ENCODE peak calls at places on chromosomes 4 and X, in ten cellular contexts. V is A673, S is fibroblast of lung, R is uterus, M is spleen, F is AG04450, Z is heart right ventricle, B is HCT116, I is astrocyte, U is left ventricle myocardium inferior. K is an unnamed sample.

GRCh38 chrX:22135994-22136684 is 104.0 kb downstream of the PHEX start:
- DNase-seq in V (peak), S (peak), R (peak), M (no peak), F (no peak), Z (no peak), B (peak), I (peak), U (no peak), K (no peak)

GRCh38 chr4:150152764-150153163 is 74.5 kb downstream of the DCLK2 start:
- DNase-seq in V (peak), S (peak), R (no peak), M (no peak), F (no peak), Z (no peak), B (no peak), I (peak), U (no peak), K (no peak)

GRCh38 chr4:57231781-57232180 is 121.6 kb upstream of the IGFBP7 start:
- DNase-seq in V (no peak), S (peak), R (no peak), M (no peak), F (no peak), Z (no peak), B (no peak), I (no peak), U (no peak), K (no peak)

GRCh38 chrX:20362268-20363002 is 95.7 kb upstream of the RPS6KA3 start:
- DNase-seq in V (no peak), S (peak), R (no peak), M (no peak), F (no peak), Z (no peak), B (no peak), I (peak), U (no peak), K (no peak)

GRCh38 chr4:109033993-109034392 is 268.5 kb downstream of the COL25A1 start:
- DNase-seq in V (no peak), S (no peak), R (no peak), M (no peak), F (no peak), Z (no peak), B (no peak), I (no peak), U (no peak), K (no peak)

GRCh38 chr4:150625033-150625432 is 43.1 kb downstream of the MAB21L2 start:
- DNase-seq in V (no peak), S (no peak), R (no peak), M (no peak), F (no peak), Z (no peak), B (no peak), I (no peak), U (no peak), K (no peak)

GRCh38 chrX:151687635-151688034 is 7.6 kb upstream of the PRRG3 start:
- DNase-seq in V (no peak), S (no peak), R (no peak), M (no peak), F (no peak), Z (no peak), B (no peak), I (no peak), U (no peak), K (no peak)

GRCh38 chr4:158314756-158315487 is 104.6 kb downstream of the TMEM144 start:
- DNase-seq in V (no peak), S (peak), R (no peak), M (no peak), F (peak), Z (no peak), B (no peak), I (peak), U (no peak), K (no peak)

GRCh38 chrX:68941385-68941952 is 112.6 kb downstream of the EFNB1 start:
- DNase-seq in V (no peak), S (peak), R (no peak), M (peak), F (no peak), Z (no peak), B (no peak), I (peak), U (no peak), K (no peak)

GRCh38 chr4:153616005-153616555 is 68.0 kb upstream of the TLR2 start:
- DNase-seq in V (no peak), S (no peak), R (no peak), M (peak), F (no peak), Z (no peak), B (no peak), I (no peak), U (no peak), K (no peak)

GRCh38 chr4:177802665-177803064 is 360.4 kb upstream of the AGA start:
- DNase-seq in V (no peak), S (peak), R (no peak), M (no peak), F (no peak), Z (no peak), B (no peak), I (no peak), U (no peak), K (no peak)

GRCh38 chr4:680565-680930 is 6.2 kb downstream of the MYL5 start:
- DNase-seq in V (no peak), S (no peak), R (no peak), M (peak), F (no peak), Z (no peak), B (no peak), I (no peak), U (no peak), K (peak)

GRCh38 chr4:112881842-112882241 is 167.6 kb upstream of the ANK2 start:
- DNase-seq in V (peak), S (no peak), R (peak), M (no peak), F (no peak), Z (no peak), B (no peak), I (no peak), U (no peak), K (no peak)

GRCh38 chrX:22095306-22095705 is 63.2 kb downstream of the PHEX start:
- DNase-seq in V (no peak), S (peak), R (peak), M (no peak), F (no peak), Z (no peak), B (no peak), I (peak), U (peak), K (peak)

GRCh38 chr4:112515278-112516075 is 503 bp downstream of the NEUROG2 start:
- DNase-seq in V (peak), S (no peak), R (no peak), M (no peak), F (no peak), Z (peak), B (no peak), I (peak), U (no peak), K (no peak)

GRCh38 chrX:2894885-2895292 is 34.2 kb downstream of the ARSD start:
- DNase-seq in V (peak), S (peak), R (peak), M (no peak), F (peak), Z (no peak), B (no peak), I (peak), U (no peak), K (no peak)

GRCh38 chrX:24553016-24553415 is 87.9 kb downstream of the PDK3 start:
- DNase-seq in V (peak), S (peak), R (no peak), M (no peak), F (no peak), Z (no peak), B (no peak), I (no peak), U (no peak), K (no peak)

GRCh38 chr4:48693856-48694574 is 86.1 kb downstream of the FRYL start:
- DNase-seq in V (no peak), S (no peak), R (no peak), M (no peak), F (no peak), Z (no peak), B (no peak), I (no peak), U (no peak), K (no peak)

GRCh38 chr4:134546279-134546678 is 344.7 kb upstream of the PABPC4L start:
- DNase-seq in V (no peak), S (no peak), R (no peak), M (no peak), F (no peak), Z (no peak), B (no peak), I (no peak), U (no peak), K (no peak)

GRCh38 chr4:119394826-119395225 is 72.9 kb upstream of the FABP2 start:
- DNase-seq in V (no peak), S (no peak), R (no peak), M (no peak), F (no peak), Z (no peak), B (no peak), I (no peak), U (no peak), K (no peak)

GRCh38 chr4:145735330-145735638 is 55.3 kb downstream of the C4orf51 start:
- DNase-seq in V (no peak), S (peak), R (peak), M (no peak), F (peak), Z (no peak), B (no peak), I (peak), U (no peak), K (no peak)

GRCh38 chr4:126386512-126386911 is 1071.8 kb downstream of the FAT4 start:
- DNase-seq in V (no peak), S (no peak), R (no peak), M (no peak), F (no peak), Z (no peak), B (no peak), I (peak), U (no peak), K (no peak)

GRCh38 chr4:19025031-19025430 is 1003.5 kb upstream of the LCORL start:
- DNase-seq in V (no peak), S (no peak), R (no peak), M (no peak), F (no peak), Z (no peak), B (no peak), I (peak), U (no peak), K (no peak)

GRCh38 chr4:38670939-38671593 is 7.1 kb downstream of the KLF3 start:
- DNase-seq in V (no peak), S (no peak), R (no peak), M (no peak), F (no peak), Z (no peak), B (no peak), I (no peak), U (no peak), K (no peak)

GRCh38 chrX:100645106-100645505 is 1.1 kb downstream of the SRPX2 start:
- DNase-seq in V (no peak), S (no peak), R (no peak), M (no peak), F (no peak), Z (no peak), B (no peak), I (peak), U (no peak), K (no peak)

GRCh38 chr4:106690487-106690886 is 321.9 kb upstream of the GIMD1 start:
- DNase-seq in V (peak), S (peak), R (no peak), M (no peak), F (no peak), Z (no peak), B (no peak), I (peak), U (no peak), K (no peak)

GRCh38 chrX:39894626-39895025 is 203.1 kb downstream of the BCOR start:
- DNase-seq in V (peak), S (no peak), R (no peak), M (no peak), F (no peak), Z (no peak), B (no peak), I (no peak), U (no peak), K (no peak)

GRCh38 chr4:77095101-77095826 is 19.5 kb upstream of the CCNI start:
- DNase-seq in V (peak), S (peak), R (peak), M (peak), F (peak), Z (peak), B (peak), I (no peak), U (peak), K (peak)
- H3K27ac ChIP-seq in V (no peak), S (no peak), R (peak), M (no peak), F (no peak), Z (no peak), B (no peak), I (no peak), U (no peak), K (no peak)

DNA sequence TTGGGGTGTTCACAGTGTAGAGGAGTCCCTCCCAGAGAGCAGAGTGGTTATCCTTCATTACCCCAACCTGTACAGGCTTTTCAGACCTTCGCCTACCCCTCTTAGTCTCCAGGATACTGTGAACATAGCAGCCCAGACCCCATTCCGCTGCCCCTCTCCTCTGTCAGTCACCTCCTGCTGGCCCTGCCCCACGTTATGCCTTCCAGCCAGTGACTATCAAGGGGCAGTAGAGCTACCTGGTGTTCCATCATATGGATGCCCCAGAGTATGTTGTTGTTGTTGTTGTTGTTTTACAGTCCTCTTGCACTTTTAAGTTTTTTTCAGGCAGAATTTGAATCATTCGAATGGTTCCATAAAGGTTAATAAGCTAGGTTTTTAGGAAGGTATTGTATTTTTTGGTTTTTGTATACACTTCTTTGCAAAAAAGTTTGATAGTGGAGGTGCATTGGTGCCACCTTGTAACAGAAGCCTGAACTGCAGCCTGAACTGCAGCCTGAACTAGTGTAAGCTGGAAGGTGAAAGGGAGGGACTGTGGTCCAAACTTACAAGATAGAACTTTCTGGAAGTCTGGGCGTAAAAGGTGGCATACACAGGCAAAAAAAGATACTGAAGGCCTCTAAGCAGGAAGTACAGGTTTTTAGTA is 101.4 kb upstream of the RAB40AL start:
- DNase-seq in V (peak), S (peak), R (no peak), M (no peak), F (no peak), Z (no peak), B (no peak), I (no peak), U (no peak), K (no peak)
- TF ChIP-seq CTCF in V (peak), S (peak), R (peak), M (peak), F (peak), Z (peak), B (peak), I (peak), U (peak), K (peak)

DNA sequence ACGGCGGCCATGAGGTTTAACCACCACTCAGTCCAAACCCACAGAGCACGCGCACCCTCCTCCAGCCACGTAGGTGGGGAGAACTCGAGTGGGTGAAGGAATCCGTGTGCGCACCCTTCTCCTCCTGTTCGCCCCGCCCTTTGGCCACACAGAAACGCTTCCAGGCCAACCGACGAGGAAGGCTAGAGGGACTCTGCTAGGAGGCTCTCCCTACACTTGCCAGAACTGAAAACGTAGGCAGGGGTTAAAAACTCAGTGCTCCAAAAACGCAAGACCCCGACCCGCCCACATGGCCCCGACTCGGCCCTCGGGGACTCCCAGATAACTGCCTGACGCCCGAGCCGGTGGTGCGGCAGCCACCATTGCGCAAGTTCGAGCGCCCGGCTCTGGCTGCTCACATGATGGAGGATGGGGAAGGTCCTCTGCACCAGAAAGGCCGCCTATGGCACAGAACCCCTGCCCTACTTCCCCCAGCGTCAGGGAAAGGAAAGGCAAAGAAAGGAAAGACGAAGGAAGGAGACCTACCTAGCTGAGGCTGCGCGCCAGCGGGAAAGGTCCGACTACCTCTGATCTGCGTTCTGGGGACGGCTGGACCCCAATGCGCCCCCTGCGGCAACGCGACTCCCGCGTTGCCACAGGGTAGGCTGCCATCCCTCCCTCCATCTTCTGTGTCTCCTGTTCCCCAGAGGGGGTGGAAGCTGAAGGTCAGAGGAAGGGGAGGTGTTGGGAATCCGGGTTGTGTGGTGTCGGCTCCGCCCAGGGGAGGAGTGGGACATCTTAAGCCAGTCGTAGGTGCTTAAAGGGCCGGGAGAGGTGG is 201.9 kb upstream of the AGTR2 start:
- DNase-seq in V (no peak), S (peak), R (no peak), M (no peak), F (no peak), Z (peak), B (peak), I (peak), U (peak), K (peak)
- H3K4me3 ChIP-seq in V (no peak), S (peak), R (peak), M (peak), F (no peak), Z (peak), B (peak), I (peak), U (peak), K (peak)

DNA sequence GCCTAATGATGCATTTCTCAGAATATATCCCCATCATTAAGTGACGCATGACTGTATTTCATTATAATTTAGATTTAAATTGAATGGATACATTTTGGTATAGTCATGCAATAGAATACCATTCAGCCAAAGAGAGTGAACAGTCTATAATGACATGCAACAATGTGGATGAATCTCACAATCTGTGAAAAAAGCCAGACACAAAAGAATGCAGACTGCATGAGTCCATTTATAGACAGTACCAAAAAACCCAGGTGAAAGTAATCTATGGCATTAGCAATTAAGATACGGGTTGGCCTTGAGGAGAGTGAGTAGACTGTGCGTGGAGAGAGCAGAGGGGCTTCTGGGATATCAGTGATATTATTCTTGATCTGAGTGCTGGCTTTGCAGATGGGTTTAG is 239.7 kb upstream of the PGRMC2 start:
- DNase-seq in V (no peak), S (no peak), R (no peak), M (no peak), F (no peak), Z (no peak), B (no peak), I (peak), U (no peak), K (no peak)
- H3K27ac ChIP-seq in V (no peak), S (peak), R (no peak), M (no peak), F (no peak), Z (no peak), B (no peak), I (peak), U (peak), K (no peak)

DNA sequence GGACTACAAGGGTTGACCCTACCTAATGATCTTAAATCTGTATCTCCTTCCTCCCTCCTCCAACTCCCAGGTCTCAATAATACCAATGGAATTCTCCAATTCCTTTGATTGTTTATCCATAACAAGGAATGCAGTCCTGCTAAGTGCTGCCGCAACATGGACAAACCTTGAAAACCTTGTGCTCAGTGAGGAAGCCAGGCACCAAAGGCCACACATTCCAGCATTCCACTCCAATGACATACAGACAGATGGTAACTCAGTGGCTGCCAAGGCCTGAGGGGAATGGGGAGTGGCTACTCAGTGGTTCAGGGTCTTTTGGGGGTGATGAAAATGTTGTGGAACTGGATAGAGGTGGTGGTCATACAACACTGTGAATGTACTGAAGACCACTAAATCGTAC is 10.4 kb downstream of the HAUS7 start:
- DNase-seq in V (no peak), S (peak), R (no peak), M (no peak), F (peak), Z (no peak), B (no peak), I (peak), U (no peak), K (no peak)
- TF ChIP-seq CTCF in V (no peak), S (no peak), R (no peak), M (no peak), F (no peak), Z (no peak), B (no peak), I (no peak), U (no peak), K (no peak)

GRCh38 chr4:107740950-107741701 is 21.1 kb upstream of the PAPSS1 start:
- DNase-seq in V (no peak), S (peak), R (peak), M (no peak), F (peak), Z (peak), B (no peak), I (peak), U (peak), K (no peak)
- H3K4me3 ChIP-seq in V (no peak), S (no peak), R (no peak), M (no peak), F (no peak), Z (no peak), B (no peak), I (no peak), U (no peak), K (no peak)

GRCh38 chrX:136198678-136199243 is 51.4 kb downstream of the FHL1 start:
- DNase-seq in V (no peak), S (no peak), R (no peak), M (no peak), F (no peak), Z (no peak), B (no peak), I (no peak), U (no peak), K (no peak)
- H3K27ac ChIP-seq in V (no peak), S (peak), R (peak), M (no peak), F (no peak), Z (peak), B (no peak), I (no peak), U (peak), K (no peak)

DNA sequence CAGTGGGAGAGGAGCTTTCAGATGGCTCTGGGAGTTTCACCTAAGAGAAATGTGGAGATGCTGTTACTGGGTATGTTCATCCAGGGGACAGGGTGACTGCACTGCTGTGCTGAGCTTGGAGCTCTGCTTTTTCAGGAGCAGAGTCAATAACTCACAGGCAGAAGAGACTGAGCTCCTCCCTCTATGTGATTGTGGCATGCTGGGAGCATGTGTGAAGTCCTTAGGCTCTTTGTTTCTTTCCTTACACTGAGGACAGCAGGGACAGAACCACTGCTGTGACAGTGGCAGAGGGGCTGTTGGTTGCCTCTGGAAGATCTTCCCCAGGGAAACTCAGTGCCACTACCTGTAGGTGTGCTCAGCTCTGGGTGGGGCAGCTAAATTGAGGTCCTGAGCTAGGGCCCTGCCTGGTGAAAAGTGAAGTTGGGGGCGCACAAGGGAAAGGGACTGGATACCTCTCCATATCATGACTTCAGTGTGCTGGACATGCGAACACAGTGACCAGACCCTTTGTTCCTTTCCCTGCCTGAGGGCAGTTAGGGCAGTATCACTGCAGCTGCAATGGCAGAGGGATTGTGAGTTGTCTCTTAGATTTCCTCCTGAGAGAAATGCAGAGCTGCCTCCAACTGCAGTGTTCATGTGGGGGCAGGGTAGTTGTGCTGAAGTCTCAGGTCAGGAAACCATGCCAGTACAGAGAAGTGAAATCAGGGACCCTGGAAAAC is 156.7 kb downstream of the TENT5D start:
- DNase-seq in V (no peak), S (no peak), R (no peak), M (no peak), F (no peak), Z (no peak), B (no peak), I (no peak), U (no peak), K (no peak)
- TF ChIP-seq CTCF in V (no peak), S (no peak), R (no peak), M (no peak), F (no peak), Z (no peak), B (no peak), I (no peak), U (no peak), K (no peak)

K was measured in left lung.